ENCODE peak calls at places on chromosomes 3 and 15, in seven cellular contexts. One of them, this sample, is unnamed.
A peak's percentile ranks its signal among the peaks of the same experiment; 100 is the strongest.

GRCh38 chr3:152403632-152404066 is 134.9 kb downstream of the MBNL1 start:
- ATAC-seq in lower lobe of right lung: peak; percentile 71
- ATAC-seq in right cardiac atrium: peak; percentile 87
- ATAC-seq in CD4-positive, alpha-beta T cell: no peak
- ATAC-seq in IMR-90: no peak
- ATAC-seq in stimulated activated naive CD8-positive, alpha-beta T cell treated with anti-CD3 and anti-CD28 coated beads, Interleukin-15, amount 100 ng/mL, for 72 hours: no peak
- ATAC-seq in right lobe of liver: no peak
- ATAC-seq in this sample: peak; percentile 82

GRCh38 chr3:135161425-135161824 is 366.4 kb downstream of the EPHB1 start:
- ATAC-seq in lower lobe of right lung: no peak
- ATAC-seq in right cardiac atrium: no peak
- ATAC-seq in CD4-positive, alpha-beta T cell: no peak
- ATAC-seq in IMR-90: no peak
- ATAC-seq in stimulated activated naive CD8-positive, alpha-beta T cell treated with anti-CD3 and anti-CD28 coated beads, Interleukin-15, amount 100 ng/mL, for 72 hours: no peak
- ATAC-seq in right lobe of liver: no peak
- ATAC-seq in this sample: no peak

GRCh38 chr3:58041826-58042324 is 33.7 kb downstream of the FLNB start:
- ATAC-seq in lower lobe of right lung: peak; percentile 41
- ATAC-seq in right cardiac atrium: no peak
- ATAC-seq in CD4-positive, alpha-beta T cell: no peak
- ATAC-seq in IMR-90: peak; percentile 49
- ATAC-seq in stimulated activated naive CD8-positive, alpha-beta T cell treated with anti-CD3 and anti-CD28 coated beads, Interleukin-15, amount 100 ng/mL, for 72 hours: peak; percentile 89
- ATAC-seq in right lobe of liver: peak; percentile 50
- ATAC-seq in this sample: no peak

GRCh38 chr3:193977622-193978021 is 158.3 kb upstream of the HES1 start:
- ATAC-seq in lower lobe of right lung: no peak
- ATAC-seq in right cardiac atrium: no peak
- ATAC-seq in CD4-positive, alpha-beta T cell: no peak
- ATAC-seq in IMR-90: no peak
- ATAC-seq in stimulated activated naive CD8-positive, alpha-beta T cell treated with anti-CD3 and anti-CD28 coated beads, Interleukin-15, amount 100 ng/mL, for 72 hours: no peak
- ATAC-seq in right lobe of liver: peak; percentile 35
- ATAC-seq in this sample: no peak

GRCh38 chr15:77040673-77041072 is 30.2 kb downstream of the TSPAN3 start:
- ATAC-seq in lower lobe of right lung: no peak
- ATAC-seq in right cardiac atrium: no peak
- ATAC-seq in CD4-positive, alpha-beta T cell: no peak
- ATAC-seq in IMR-90: no peak
- ATAC-seq in stimulated activated naive CD8-positive, alpha-beta T cell treated with anti-CD3 and anti-CD28 coated beads, Interleukin-15, amount 100 ng/mL, for 72 hours: no peak
- ATAC-seq in right lobe of liver: no peak
- ATAC-seq in this sample: no peak

GRCh38 chr15:90762109-90762508 is 45.0 kb downstream of the BLM start:
- ATAC-seq in lower lobe of right lung: peak; percentile 98
- ATAC-seq in right cardiac atrium: peak; percentile 96
- ATAC-seq in CD4-positive, alpha-beta T cell: no peak
- ATAC-seq in IMR-90: peak; percentile 79
- ATAC-seq in stimulated activated naive CD8-positive, alpha-beta T cell treated with anti-CD3 and anti-CD28 coated beads, Interleukin-15, amount 100 ng/mL, for 72 hours: no peak
- ATAC-seq in right lobe of liver: peak; percentile 79
- ATAC-seq in this sample: peak; percentile 77

GRCh38 chr3:133125802-133126201 is 87.6 kb downstream of the TMEM108 start:
- ATAC-seq in lower lobe of right lung: no peak
- ATAC-seq in right cardiac atrium: no peak
- ATAC-seq in CD4-positive, alpha-beta T cell: no peak
- ATAC-seq in IMR-90: no peak
- ATAC-seq in stimulated activated naive CD8-positive, alpha-beta T cell treated with anti-CD3 and anti-CD28 coated beads, Interleukin-15, amount 100 ng/mL, for 72 hours: no peak
- ATAC-seq in right lobe of liver: no peak
- ATAC-seq in this sample: no peak

GRCh38 chr3:41221278-41221677 is 22.0 kb downstream of the CTNNB1 start:
- ATAC-seq in lower lobe of right lung: peak; percentile 6
- ATAC-seq in right cardiac atrium: no peak
- ATAC-seq in CD4-positive, alpha-beta T cell: no peak
- ATAC-seq in IMR-90: no peak
- ATAC-seq in stimulated activated naive CD8-positive, alpha-beta T cell treated with anti-CD3 and anti-CD28 coated beads, Interleukin-15, amount 100 ng/mL, for 72 hours: no peak
- ATAC-seq in right lobe of liver: peak; percentile 41
- ATAC-seq in this sample: no peak

GRCh38 chr3:150429767-150430166 is 21.7 kb downstream of the TSC22D2 start:
- ATAC-seq in lower lobe of right lung: no peak
- ATAC-seq in right cardiac atrium: no peak
- ATAC-seq in CD4-positive, alpha-beta T cell: no peak
- ATAC-seq in IMR-90: no peak
- ATAC-seq in stimulated activated naive CD8-positive, alpha-beta T cell treated with anti-CD3 and anti-CD28 coated beads, Interleukin-15, amount 100 ng/mL, for 72 hours: no peak
- ATAC-seq in right lobe of liver: no peak
- ATAC-seq in this sample: no peak